ENCODE peak calls at places on chromosomes 6 and 20, in nine cellular contexts. S is endothelial cell of umbilical vein, H is A549, N is stomach, U is uterus, F is breast epithelium, R is K562, E is body of pancreas, O is prostate gland. Y is an unnamed sample.

GRCh38 chr6:35926509-35927215 is 5.8 kb upstream of the SRPK1 start:
- DNase-seq in S (no peak), H (no peak), N (no peak), U (no peak), F (no peak), R (no peak), E (no peak), O (no peak), Y (no peak)

GRCh38 chr6:48200874-48201273 is 89.9 kb upstream of the PTCHD4 start:
- DNase-seq in S (no peak), H (no peak), N (no peak), U (no peak), F (no peak), R (no peak), E (no peak), O (no peak), Y (no peak)

GRCh38 chr6:22112490-22112889 is 184.3 kb downstream of the PRL start:
- DNase-seq in S (peak; percentile 64), H (peak; percentile 18), N (no peak), U (no peak), F (no peak), R (no peak), E (no peak), O (no peak), Y (no peak)

GRCh38 chr6:98581725-98582124 is 252.6 kb upstream of the POU3F2 start:
- DNase-seq in S (no peak), H (no peak), N (no peak), U (no peak), F (no peak), R (no peak), E (no peak), O (no peak), Y (no peak)

GRCh38 chr6:122014961-122015360 is 384.5 kb upstream of the HSF2 start:
- DNase-seq in S (no peak), H (no peak), N (no peak), U (no peak), F (no peak), R (no peak), E (no peak), O (no peak), Y (no peak)

GRCh38 chr20:4545526-4545925 is 176.2 kb upstream of the PRND start:
- DNase-seq in S (no peak), H (no peak), N (no peak), U (no peak), F (no peak), R (no peak), E (no peak), O (no peak), Y (no peak)

GRCh38 chr6:169793408-169793807 is 42.0 kb downstream of the ERMARD start:
- DNase-seq in S (no peak), H (no peak), N (no peak), U (no peak), F (no peak), R (no peak), E (no peak), O (no peak), Y (no peak)

GRCh38 chr6:129370268-129370916 is 339.6 kb downstream of the ARHGAP18 start:
- DNase-seq in S (peak; percentile 65), H (peak; percentile 1), N (peak; percentile 37), U (peak; percentile 22), F (peak; percentile 20), R (peak; percentile 43), E (peak; percentile 28), O (peak; percentile 13), Y (no peak)

GRCh38 chr6:16762547-16763477 is 1.6 kb upstream of the ATXN1 start:
- DNase-seq in S (peak; percentile 88), H (peak; percentile 71), N (peak; percentile 58), U (peak; percentile 50), F (peak; percentile 85), R (peak; percentile 61), E (peak; percentile 67), O (peak; percentile 65), Y (peak; percentile 45)

GRCh38 chr6:41740366-41741162 is 5.2 kb upstream of the TFEB start:
- DNase-seq in S (no peak), H (no peak), N (peak; percentile 56), U (no peak), F (no peak), R (no peak), E (no peak), O (no peak), Y (peak; percentile 48)

GRCh38 chr6:23656257-23656731 is 469.7 kb upstream of the NRSN1 start:
- DNase-seq in S (no peak), H (no peak), N (no peak), U (no peak), F (no peak), R (no peak), E (no peak), O (no peak), Y (no peak)

GRCh38 chr20:63522091-63522868 is 1.7 kb downstream of the PPDPF start:
- DNase-seq in S (no peak), H (no peak), N (no peak), U (no peak), F (no peak), R (no peak), E (no peak), O (no peak), Y (no peak)

GRCh38 chr6:39302669-39303424 is 11.4 kb downstream of the KCNK17 start:
- DNase-seq in S (peak; percentile 63), H (peak; percentile 78), N (peak; percentile 88), U (peak; percentile 49), F (peak; percentile 62), R (peak; percentile 89), E (peak; percentile 88), O (peak; percentile 80), Y (peak; percentile 75)

GRCh38 chr6:54907316-54907715 is 60.7 kb downstream of the FAM83B start:
- DNase-seq in S (no peak), H (no peak), N (no peak), U (no peak), F (no peak), R (no peak), E (no peak), O (no peak), Y (no peak)
- H3K4me3 ChIP-seq in S (no peak overlapping the region), H (no peak overlapping the region), N (no peak overlapping the region), U (no peak overlapping the region), F (no peak overlapping the region), R (no peak overlapping the region), E (no peak overlapping the region), O (no peak overlapping the region), Y (no peak overlapping the region)

GRCh38 chr6:43061861-43062260 is 2.4 kb downstream of the KLC4 start:
- DNase-seq in S (no peak), H (no peak), N (no peak), U (no peak), F (no peak), R (no peak), E (no peak), O (no peak), Y (no peak)

GRCh38 chr6:43058511-43058910 is 723 bp downstream of the MRPL2 start:
- DNase-seq in S (no peak), H (no peak), N (no peak), U (no peak), F (no peak), R (no peak), E (no peak), O (no peak), Y (no peak)

GRCh38 chr6:43060755-43061633 is 1.6 kb downstream of the KLC4 start:
- DNase-seq in S (no peak), H (no peak), N (no peak), U (no peak), F (no peak), R (no peak), E (no peak), O (no peak), Y (no peak)

GRCh38 chr6:43059168-43060033 is at the start of the genes KLC4 and MRPL2:
- DNase-seq in S (peak; percentile 100), H (peak; percentile 98), N (peak; percentile 98), U (peak; percentile 99), F (peak; percentile 99), R (peak; percentile 100), E (peak; percentile 99), O (peak; percentile 99), Y (peak; percentile 97)

GRCh38 chr6:43060034-43060754 is 763 bp downstream of the KLC4 start:
- DNase-seq in S (no peak), H (peak; percentile 15), N (peak; percentile 79), U (no peak), F (no peak), R (peak; percentile 49), E (peak; percentile 79), O (peak; percentile 31), Y (no peak)
- TF ChIP-seq POLR2A in S (no peak), H (no peak), N (no peak), U (no peak), F (no peak), R (no peak), E (peak; percentile 71), O (no peak), Y (no peak)

GRCh38 chr6:159107451-159108260 is 61.5 kb upstream of the FNDC1 start:
- DNase-seq in S (no peak), H (no peak), N (peak; percentile 32), U (no peak), F (no peak), R (no peak), E (no peak), O (no peak), Y (no peak)

GRCh38 chr6:159110013-159110412 is 59.2 kb upstream of the FNDC1 start:
- DNase-seq in S (peak; percentile 16), H (peak; percentile 28), N (peak; percentile 31), U (no peak), F (no peak), R (peak; percentile 69), E (no peak), O (no peak), Y (no peak)

GRCh38 chr6:159108438-159108985 is 60.7 kb upstream of the FNDC1 start:
- DNase-seq in S (no peak), H (no peak), N (no peak), U (no peak), F (no peak), R (no peak), E (no peak), O (no peak), Y (no peak)

GRCh38 chr6:159110748-159111147 is 58.5 kb upstream of the FNDC1 start:
- DNase-seq in S (no peak), H (no peak), N (no peak), U (no peak), F (no peak), R (no peak), E (no peak), O (no peak), Y (no peak)

GRCh38 chr6:159109391-159109790 is 59.8 kb upstream of the FNDC1 start:
- DNase-seq in S (no peak), H (no peak), N (peak; percentile 28), U (no peak), F (no peak), R (no peak), E (no peak), O (no peak), Y (no peak)
- H3K4me1 ChIP-seq in S (no peaks in the 10 kb centered on the region), H (no peaks in the 10 kb centered on the region), N (peaks cover 42% of the 10 kb centered on the region), U (no peaks in the 10 kb centered on the region), F (peaks cover 12% of the 10 kb centered on the region), R (peaks cover 6% of the 10 kb centered on the region), E (peaks cover 5% of the 10 kb centered on the region), O (no peaks in the 10 kb centered on the region), Y (no peaks in the 10 kb centered on the region)

GRCh38 chr6:69888842-69889590 is 22.7 kb downstream of the COL19A1 start:
- DNase-seq in S (no peak), H (no peak), N (no peak), U (no peak), F (no peak), R (no peak), E (no peak), O (no peak), Y (no peak)
- H3K4me3 ChIP-seq in S (no peak overlapping the region), H (no peak overlapping the region), N (no peak overlapping the region), U (no peak overlapping the region), F (no peak overlapping the region), R (no peak overlapping the region), E (no peak overlapping the region), O (no peak overlapping the region), Y (no peak overlapping the region)

Y was measured in heart left ventricle.